ENCODE peak calls at places on chromosomes 16 and 17, in seven cellular contexts. One of them, this sample, is unnamed.
A peak's percentile ranks its signal among the peaks of the same experiment; 100 is the strongest.

GRCh38 chr17:41687828-41688640 is 651 bp upstream of the EIF1 start:
- DNase-seq in HCT116: no peak
- DNase-seq in K562: no peak
- DNase-seq in CD4-positive, alpha-beta memory T cell: no peak
- DNase-seq in cardiac muscle cell: peak; percentile 44
- DNase-seq in IMR-90: peak; percentile 15
- DNase-seq in SJSA1: no peak
- DNase-seq in this sample: no peak

GRCh38 chr17:15048381-15048780 is 216.7 kb downstream of the PMP22 start:
- DNase-seq in HCT116: peak; percentile 0
- DNase-seq in K562: no peak
- DNase-seq in CD4-positive, alpha-beta memory T cell: no peak
- DNase-seq in cardiac muscle cell: no peak
- DNase-seq in IMR-90: no peak
- DNase-seq in SJSA1: no peak
- DNase-seq in this sample: no peak

GRCh38 chr17:3030096-3030495 is 33.3 kb downstream of the OR1D5 start:
- DNase-seq in HCT116: no peak
- DNase-seq in K562: no peak
- DNase-seq in CD4-positive, alpha-beta memory T cell: no peak
- DNase-seq in cardiac muscle cell: peak; percentile 91
- DNase-seq in IMR-90: peak; percentile 89
- DNase-seq in SJSA1: peak; percentile 3
- DNase-seq in this sample: no peak

GRCh38 chr16:1052791-1053521 is 19.6 kb upstream of the SSTR5 start:
- DNase-seq in HCT116: no peak
- DNase-seq in K562: no peak
- DNase-seq in CD4-positive, alpha-beta memory T cell: no peak
- DNase-seq in cardiac muscle cell: no peak
- DNase-seq in IMR-90: no peak
- DNase-seq in SJSA1: no peak
- DNase-seq in this sample: no peak

GRCh38 chr17:80441133-80441578 is 26.2 kb downstream of the ENDOV start:
- DNase-seq in HCT116: no peak
- DNase-seq in K562: peak; percentile 87
- DNase-seq in CD4-positive, alpha-beta memory T cell: peak; percentile 47
- DNase-seq in cardiac muscle cell: peak; percentile 61
- DNase-seq in IMR-90: peak; percentile 36
- DNase-seq in SJSA1: peak; percentile 73
- DNase-seq in this sample: no peak

GRCh38 chr16:74766729-74767128 is 7.9 kb downstream of the FA2H start:
- DNase-seq in HCT116: no peak
- DNase-seq in K562: peak; percentile 32
- DNase-seq in CD4-positive, alpha-beta memory T cell: no peak
- DNase-seq in cardiac muscle cell: no peak
- DNase-seq in IMR-90: no peak
- DNase-seq in SJSA1: no peak
- DNase-seq in this sample: no peak

GRCh38 chr16:57617604-57618111 is 10.8 kb upstream of the ADGRG1 start:
- DNase-seq in HCT116: no peak
- DNase-seq in K562: no peak
- DNase-seq in CD4-positive, alpha-beta memory T cell: no peak
- DNase-seq in cardiac muscle cell: no peak
- DNase-seq in IMR-90: no peak
- DNase-seq in SJSA1: no peak
- DNase-seq in this sample: no peak

GRCh38 chr17:1492249-1493206 is at the start of gene MYO1C:
- DNase-seq in HCT116: no peak
- DNase-seq in K562: no peak
- DNase-seq in CD4-positive, alpha-beta memory T cell: no peak
- DNase-seq in cardiac muscle cell: no peak
- DNase-seq in IMR-90: no peak
- DNase-seq in SJSA1: no peak
- DNase-seq in this sample: no peak

GRCh38 chr17:17922198-17922901 is 49.9 kb downstream of the TOM1L2 start:
- DNase-seq in HCT116: no peak
- DNase-seq in K562: peak; percentile 51
- DNase-seq in CD4-positive, alpha-beta memory T cell: no peak
- DNase-seq in cardiac muscle cell: no peak
- DNase-seq in IMR-90: no peak
- DNase-seq in SJSA1: no peak
- DNase-seq in this sample: no peak

GRCh38 chr17:31308372-31308905 is 5.4 kb downstream of the EVI2B start:
- DNase-seq in HCT116: no peak
- DNase-seq in K562: peak; percentile 16
- DNase-seq in CD4-positive, alpha-beta memory T cell: no peak
- DNase-seq in cardiac muscle cell: no peak
- DNase-seq in IMR-90: no peak
- DNase-seq in SJSA1: no peak
- DNase-seq in this sample: no peak

GRCh38 chr17:31524926-31525800 is 133.7 kb downstream of the RAB11FIP4 start:
- DNase-seq in HCT116: peak; percentile 49
- DNase-seq in K562: peak; percentile 88
- DNase-seq in CD4-positive, alpha-beta memory T cell: peak; percentile 76
- DNase-seq in cardiac muscle cell: peak; percentile 97
- DNase-seq in IMR-90: peak; percentile 93
- DNase-seq in SJSA1: peak; percentile 87
- DNase-seq in this sample: peak; percentile 47

GRCh38 chr16:67156146-67156844 is 3.4 kb downstream of the TRADD start:
- DNase-seq in HCT116: no peak
- DNase-seq in K562: no peak
- DNase-seq in CD4-positive, alpha-beta memory T cell: no peak
- DNase-seq in cardiac muscle cell: no peak
- DNase-seq in IMR-90: no peak
- DNase-seq in SJSA1: no peak
- DNase-seq in this sample: no peak
- H3K27me3 ChIP-seq in HCT116: no peaks in the 10 kb centered on the region
- H3K27me3 ChIP-seq in K562: no peaks in the 10 kb centered on the region
- H3K27me3 ChIP-seq in CD4-positive, alpha-beta memory T cell: no peaks in the 10 kb centered on the region
- H3K27me3 ChIP-seq in cardiac muscle cell: peaks cover 94% of the 10 kb centered on the region
- H3K27me3 ChIP-seq in IMR-90: no peaks in the 10 kb centered on the region
- H3K27me3 ChIP-seq in SJSA1: no peaks in the 10 kb centered on the region
- H3K27me3 ChIP-seq in this sample: no peaks in the 10 kb centered on the region

GRCh38 chr16:86519007-86519648 is 8.8 kb downstream of the FOXF1 start:
- DNase-seq in HCT116: no peak
- DNase-seq in K562: no peak
- DNase-seq in CD4-positive, alpha-beta memory T cell: no peak
- DNase-seq in cardiac muscle cell: no peak
- DNase-seq in IMR-90: peak; percentile 49
- DNase-seq in SJSA1: no peak
- DNase-seq in this sample: no peak
- H3K27me3 ChIP-seq in HCT116: no peaks in the 10 kb centered on the region
- H3K27me3 ChIP-seq in K562: peaks cover 86% of the 10 kb centered on the region
- H3K27me3 ChIP-seq in CD4-positive, alpha-beta memory T cell: peaks cover 4% of the 10 kb centered on the region
- H3K27me3 ChIP-seq in cardiac muscle cell: peaks cover 55% of the 10 kb centered on the region
- H3K27me3 ChIP-seq in IMR-90: no peaks in the 10 kb centered on the region
- H3K27me3 ChIP-seq in SJSA1: no peaks in the 10 kb centered on the region
- H3K27me3 ChIP-seq in this sample: peaks cover under 1% of the 10 kb centered on the region

DNA sequence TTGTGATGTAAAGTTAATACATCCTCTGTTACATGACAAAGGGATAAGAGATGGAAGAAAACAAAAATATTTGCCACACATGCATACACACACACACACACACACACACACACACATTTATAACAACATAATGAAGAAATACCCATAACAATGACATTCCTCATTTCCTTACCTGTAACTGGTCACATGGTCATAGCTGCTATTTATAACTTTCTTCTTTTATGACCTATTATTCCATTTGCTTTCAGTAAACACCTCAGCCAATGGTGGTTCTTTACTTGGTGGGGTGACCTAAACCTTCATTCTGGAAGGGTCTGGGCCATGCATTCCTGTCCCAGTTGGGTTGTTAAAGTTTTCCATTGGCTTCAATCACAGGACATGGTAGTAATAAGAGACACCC is 5.3 kb downstream of the MT2A start:
- DNase-seq in HCT116: no peak
- DNase-seq in K562: no peak
- DNase-seq in CD4-positive, alpha-beta memory T cell: no peak
- DNase-seq in cardiac muscle cell: no peak
- DNase-seq in IMR-90: no peak
- DNase-seq in SJSA1: no peak
- DNase-seq in this sample: no peak
- H3K27me3 ChIP-seq in HCT116: no peaks in the 10 kb centered on the region
- H3K27me3 ChIP-seq in K562: peaks cover 33% of the 10 kb centered on the region
- H3K27me3 ChIP-seq in CD4-positive, alpha-beta memory T cell: no peaks in the 10 kb centered on the region
- H3K27me3 ChIP-seq in cardiac muscle cell: peaks cover 100% of the 10 kb centered on the region
- H3K27me3 ChIP-seq in IMR-90: no peaks in the 10 kb centered on the region
- H3K27me3 ChIP-seq in SJSA1: no peaks in the 10 kb centered on the region
- H3K27me3 ChIP-seq in this sample: no peaks in the 10 kb centered on the region

DNA sequence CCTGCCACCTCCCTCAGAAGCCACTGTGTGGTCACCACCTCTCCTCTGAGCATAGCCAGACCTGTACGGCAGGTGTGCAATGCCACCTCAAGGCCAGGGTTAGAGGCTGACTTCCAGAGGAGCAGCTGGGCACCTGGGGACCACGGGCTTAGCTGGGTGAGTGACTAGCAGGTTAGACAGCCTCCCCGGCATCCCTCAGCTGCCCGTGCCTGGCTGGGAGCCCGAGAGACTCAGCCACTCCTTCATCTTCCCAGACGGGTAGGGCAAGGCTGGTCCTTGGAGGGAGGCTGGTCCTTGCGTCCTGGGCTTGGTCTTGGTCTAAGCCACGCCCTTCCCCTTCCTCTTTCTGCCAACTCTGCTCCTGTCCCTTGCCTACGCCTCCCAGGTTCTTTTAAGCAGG is 7.8 kb downstream of the CRHR1 start:
- DNase-seq in HCT116: no peak
- DNase-seq in K562: no peak
- DNase-seq in CD4-positive, alpha-beta memory T cell: no peak
- DNase-seq in cardiac muscle cell: no peak
- DNase-seq in IMR-90: no peak
- DNase-seq in SJSA1: no peak
- DNase-seq in this sample: no peak
- H3K27me3 ChIP-seq in HCT116: peaks cover 3% of the 10 kb centered on the region
- H3K27me3 ChIP-seq in K562: peaks cover 84% of the 10 kb centered on the region
- H3K27me3 ChIP-seq in CD4-positive, alpha-beta memory T cell: no peaks in the 10 kb centered on the region
- H3K27me3 ChIP-seq in cardiac muscle cell: peaks cover 59% of the 10 kb centered on the region
- H3K27me3 ChIP-seq in IMR-90: peaks cover 68% of the 10 kb centered on the region
- H3K27me3 ChIP-seq in SJSA1: peaks cover 94% of the 10 kb centered on the region
- H3K27me3 ChIP-seq in this sample: peaks cover 36% of the 10 kb centered on the region

GRCh38 chr17:48192321-48192731 is 84.8 kb downstream of the SNX11 start:
- DNase-seq in HCT116: no peak
- DNase-seq in K562: no peak
- DNase-seq in CD4-positive, alpha-beta memory T cell: no peak
- DNase-seq in cardiac muscle cell: no peak
- DNase-seq in IMR-90: no peak
- DNase-seq in SJSA1: peak; percentile 63
- DNase-seq in this sample: no peak

GRCh38 chr17:48191362-48191761 is 83.8 kb downstream of the SNX11 start:
- DNase-seq in HCT116: no peak
- DNase-seq in K562: no peak
- DNase-seq in CD4-positive, alpha-beta memory T cell: no peak
- DNase-seq in cardiac muscle cell: no peak
- DNase-seq in IMR-90: no peak
- DNase-seq in SJSA1: no peak
- DNase-seq in this sample: no peak

GRCh38 chr17:48190871-48191270 is 83.3 kb downstream of the SNX11 start:
- DNase-seq in HCT116: no peak
- DNase-seq in K562: no peak
- DNase-seq in CD4-positive, alpha-beta memory T cell: no peak
- DNase-seq in cardiac muscle cell: no peak
- DNase-seq in IMR-90: no peak
- DNase-seq in SJSA1: no peak
- DNase-seq in this sample: no peak

GRCh38 chr17:48184721-48185120 is 77.2 kb downstream of the SNX11 start:
- DNase-seq in HCT116: no peak
- DNase-seq in K562: no peak
- DNase-seq in CD4-positive, alpha-beta memory T cell: no peak
- DNase-seq in cardiac muscle cell: no peak
- DNase-seq in IMR-90: no peak
- DNase-seq in SJSA1: no peak
- DNase-seq in this sample: no peak

DNA sequence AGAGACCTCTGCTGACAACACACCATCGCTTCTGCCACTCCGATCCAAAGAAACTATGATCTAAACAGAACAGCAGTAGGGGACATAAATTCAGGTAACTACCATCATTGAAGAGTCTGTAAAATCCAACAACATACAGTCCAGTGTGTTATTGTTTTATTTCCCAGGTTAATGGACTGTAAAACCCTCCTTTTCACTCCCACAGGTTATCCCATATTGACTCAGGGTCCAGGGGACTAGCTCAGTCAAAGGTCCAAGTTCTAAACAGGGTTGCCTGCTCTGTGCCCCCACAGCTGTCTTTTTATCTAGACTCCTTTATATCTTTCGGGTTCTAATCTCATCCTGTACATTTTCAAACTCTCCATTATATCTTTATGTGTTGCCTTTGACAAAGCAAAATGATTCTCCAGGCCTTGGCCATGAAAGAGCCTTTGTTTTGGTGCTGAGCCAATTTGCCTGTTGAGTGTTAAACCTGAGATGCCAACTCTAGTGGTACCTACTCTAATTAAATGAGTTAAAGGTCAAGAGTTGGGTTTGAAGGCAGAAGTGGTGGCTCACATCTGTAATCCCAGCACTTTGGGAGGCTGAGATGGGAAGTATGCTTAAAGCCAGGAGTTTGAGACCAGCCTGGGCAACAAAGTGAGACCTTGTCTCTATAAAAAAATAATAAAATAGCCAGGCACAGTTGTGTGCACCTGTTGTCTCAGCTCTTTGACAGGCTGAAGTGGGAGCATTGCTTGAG is 80.5 kb downstream of the SNX11 start:
- DNase-seq in HCT116: no peak
- DNase-seq in K562: no peak
- DNase-seq in CD4-positive, alpha-beta memory T cell: no peak
- DNase-seq in cardiac muscle cell: no peak
- DNase-seq in IMR-90: no peak
- DNase-seq in SJSA1: no peak
- DNase-seq in this sample: no peak
- H3K27me3 ChIP-seq in HCT116: no peaks in the 10 kb centered on the region
- H3K27me3 ChIP-seq in K562: peaks cover 13% of the 10 kb centered on the region
- H3K27me3 ChIP-seq in CD4-positive, alpha-beta memory T cell: no peaks in the 10 kb centered on the region
- H3K27me3 ChIP-seq in cardiac muscle cell: peaks cover 62% of the 10 kb centered on the region
- H3K27me3 ChIP-seq in IMR-90: peaks cover 40% of the 10 kb centered on the region
- H3K27me3 ChIP-seq in SJSA1: no peaks in the 10 kb centered on the region
- H3K27me3 ChIP-seq in this sample: peaks cover 18% of the 10 kb centered on the region

GRCh38 chr17:48541036-48541573 is 3.8 kb downstream of the HOXB2 start:
- DNase-seq in HCT116: no peak
- DNase-seq in K562: no peak
- DNase-seq in CD4-positive, alpha-beta memory T cell: no peak
- DNase-seq in cardiac muscle cell: peak; percentile 38
- DNase-seq in IMR-90: peak; percentile 32
- DNase-seq in SJSA1: no peak
- DNase-seq in this sample: no peak

GRCh38 chr17:48542956-48543853 is 1.7 kb downstream of the HOXB2 start:
- DNase-seq in HCT116: no peak
- DNase-seq in K562: no peak
- DNase-seq in CD4-positive, alpha-beta memory T cell: peak; percentile 57
- DNase-seq in cardiac muscle cell: peak; percentile 65
- DNase-seq in IMR-90: peak; percentile 67
- DNase-seq in SJSA1: peak; percentile 74
- DNase-seq in this sample: no peak

GRCh38 chr17:48540213-48540612 is 4.7 kb downstream of the HOXB2 start:
- DNase-seq in HCT116: no peak
- DNase-seq in K562: no peak
- DNase-seq in CD4-positive, alpha-beta memory T cell: no peak
- DNase-seq in cardiac muscle cell: no peak
- DNase-seq in IMR-90: peak; percentile 37
- DNase-seq in SJSA1: no peak
- DNase-seq in this sample: no peak

GRCh38 chr17:48542114-48542955 is 2.6 kb downstream of the HOXB2 start:
- DNase-seq in HCT116: no peak
- DNase-seq in K562: no peak
- DNase-seq in CD4-positive, alpha-beta memory T cell: no peak
- DNase-seq in cardiac muscle cell: peak; percentile 60
- DNase-seq in IMR-90: peak; percentile 34
- DNase-seq in SJSA1: no peak
- DNase-seq in this sample: no peak

GRCh38 chr17:48541574-48542113 is 3.3 kb downstream of the HOXB2 start:
- DNase-seq in HCT116: no peak
- DNase-seq in K562: peak; percentile 75
- DNase-seq in CD4-positive, alpha-beta memory T cell: no peak
- DNase-seq in cardiac muscle cell: peak; percentile 85
- DNase-seq in IMR-90: peak; percentile 69
- DNase-seq in SJSA1: no peak
- DNase-seq in this sample: no peak
- H3K27me3 ChIP-seq in HCT116: no peaks in the 10 kb centered on the region
- H3K27me3 ChIP-seq in K562: no peaks in the 10 kb centered on the region
- H3K27me3 ChIP-seq in CD4-positive, alpha-beta memory T cell: no peaks in the 10 kb centered on the region
- H3K27me3 ChIP-seq in cardiac muscle cell: no peaks in the 10 kb centered on the region
- H3K27me3 ChIP-seq in IMR-90: no peaks in the 10 kb centered on the region
- H3K27me3 ChIP-seq in SJSA1: no peaks in the 10 kb centered on the region
- H3K27me3 ChIP-seq in this sample: peaks cover 11% of the 10 kb centered on the region